ENCODE peak calls at places on chromosomes 3 and 15, in nine cellular contexts. One of them, this sample, is unnamed. For H3K27me3, the result is how much of the 10 kb centered on the place peaks cover.

GRCh38 chr3:188169826-188170455 is 16.0 kb downstream of the LPP start:
- DNase-seq in IMR-90: no peak
- DNase-seq in adrenal gland: no peak
- DNase-seq in body of pancreas: no peak
- DNase-seq in HepG2: no peak
- DNase-seq in sigmoid colon: peak
- DNase-seq in HCT116: no peak
- DNase-seq in K562: no peak
- DNase-seq in spleen: no peak
- DNase-seq in this sample: no peak

GRCh38 chr3:61808526-61808925 is 247.2 kb downstream of the PTPRG start:
- DNase-seq in K562: no peak
- DNase-seq in HCT116: no peak
- DNase-seq in HepG2: no peak
- DNase-seq in adrenal gland: peak
- DNase-seq in IMR-90: no peak
- DNase-seq in spleen: no peak
- DNase-seq in sigmoid colon: peak
- DNase-seq in body of pancreas: peak
- DNase-seq in this sample: no peak

GRCh38 chr15:88674661-88675060 is 35.8 kb downstream of the ISG20 start:
- DNase-seq in K562: no peak
- DNase-seq in body of pancreas: no peak
- DNase-seq in IMR-90: no peak
- DNase-seq in adrenal gland: no peak
- DNase-seq in sigmoid colon: no peak
- DNase-seq in HCT116: no peak
- DNase-seq in HepG2: no peak
- DNase-seq in spleen: no peak
- DNase-seq in this sample: no peak

GRCh38 chr3:22606938-22607337 is 596.2 kb upstream of the UBE2E2 start:
- DNase-seq in K562: no peak
- DNase-seq in IMR-90: no peak
- DNase-seq in sigmoid colon: no peak
- DNase-seq in spleen: no peak
- DNase-seq in adrenal gland: no peak
- DNase-seq in HepG2: no peak
- DNase-seq in body of pancreas: no peak
- DNase-seq in HCT116: no peak
- DNase-seq in this sample: no peak

GRCh38 chr3:140386357-140387100 is 291.3 kb upstream of the TRIM42 start:
- DNase-seq in IMR-90: no peak
- DNase-seq in adrenal gland: peak
- DNase-seq in body of pancreas: peak
- DNase-seq in HCT116: no peak
- DNase-seq in HepG2: peak
- DNase-seq in sigmoid colon: no peak
- DNase-seq in K562: no peak
- DNase-seq in spleen: no peak
- DNase-seq in this sample: no peak

GRCh38 chr3:72629191-72629611 is 219.0 kb downstream of the SHQ1 start:
- DNase-seq in sigmoid colon: no peak
- DNase-seq in spleen: no peak
- DNase-seq in HCT116: no peak
- DNase-seq in HepG2: no peak
- DNase-seq in adrenal gland: no peak
- DNase-seq in body of pancreas: no peak
- DNase-seq in K562: no peak
- DNase-seq in IMR-90: no peak
- DNase-seq in this sample: no peak

GRCh38 chr3:50340404-50341329 is at the start of gene RASSF1:
- DNase-seq in sigmoid colon: peak
- DNase-seq in spleen: peak
- DNase-seq in HCT116: no peak
- DNase-seq in body of pancreas: peak
- DNase-seq in adrenal gland: peak
- DNase-seq in K562: peak
- DNase-seq in IMR-90: no peak
- DNase-seq in HepG2: no peak
- DNase-seq in this sample: no peak

GRCh38 chr15:61037031-61037430 is 192.1 kb downstream of the RORA start:
- DNase-seq in body of pancreas: no peak
- DNase-seq in IMR-90: no peak
- DNase-seq in spleen: no peak
- DNase-seq in sigmoid colon: no peak
- DNase-seq in HCT116: no peak
- DNase-seq in K562: no peak
- DNase-seq in adrenal gland: no peak
- DNase-seq in HepG2: no peak
- DNase-seq in this sample: no peak

GRCh38 chr15:88954431-88955277 is 41.5 kb upstream of the MFGE8 start:
- DNase-seq in adrenal gland: peak
- DNase-seq in HepG2: no peak
- DNase-seq in K562: no peak
- DNase-seq in body of pancreas: no peak
- DNase-seq in HCT116: no peak
- DNase-seq in sigmoid colon: no peak
- DNase-seq in spleen: no peak
- DNase-seq in IMR-90: no peak
- DNase-seq in this sample: no peak

GRCh38 chr3:71103430-71103881 is 480.1 kb downstream of the FOXP1 start:
- DNase-seq in adrenal gland: peak
- DNase-seq in spleen: no peak
- DNase-seq in IMR-90: peak
- DNase-seq in K562: no peak
- DNase-seq in HCT116: no peak
- DNase-seq in sigmoid colon: peak
- DNase-seq in HepG2: peak
- DNase-seq in body of pancreas: peak
- DNase-seq in this sample: no peak

GRCh38 chr3:153145454-153145853 is 16.6 kb upstream of the RAP2B start:
- DNase-seq in HCT116: no peak
- DNase-seq in HepG2: no peak
- DNase-seq in body of pancreas: no peak
- DNase-seq in K562: no peak
- DNase-seq in spleen: no peak
- DNase-seq in adrenal gland: no peak
- DNase-seq in sigmoid colon: no peak
- DNase-seq in IMR-90: no peak
- DNase-seq in this sample: no peak

GRCh38 chr3:183487046-183487445 is 58.6 kb upstream of the MCF2L2 start:
- DNase-seq in IMR-90: no peak
- DNase-seq in spleen: no peak
- DNase-seq in HepG2: no peak
- DNase-seq in adrenal gland: no peak
- DNase-seq in HCT116: no peak
- DNase-seq in sigmoid colon: no peak
- DNase-seq in body of pancreas: no peak
- DNase-seq in K562: no peak
- DNase-seq in this sample: no peak

DNA sequence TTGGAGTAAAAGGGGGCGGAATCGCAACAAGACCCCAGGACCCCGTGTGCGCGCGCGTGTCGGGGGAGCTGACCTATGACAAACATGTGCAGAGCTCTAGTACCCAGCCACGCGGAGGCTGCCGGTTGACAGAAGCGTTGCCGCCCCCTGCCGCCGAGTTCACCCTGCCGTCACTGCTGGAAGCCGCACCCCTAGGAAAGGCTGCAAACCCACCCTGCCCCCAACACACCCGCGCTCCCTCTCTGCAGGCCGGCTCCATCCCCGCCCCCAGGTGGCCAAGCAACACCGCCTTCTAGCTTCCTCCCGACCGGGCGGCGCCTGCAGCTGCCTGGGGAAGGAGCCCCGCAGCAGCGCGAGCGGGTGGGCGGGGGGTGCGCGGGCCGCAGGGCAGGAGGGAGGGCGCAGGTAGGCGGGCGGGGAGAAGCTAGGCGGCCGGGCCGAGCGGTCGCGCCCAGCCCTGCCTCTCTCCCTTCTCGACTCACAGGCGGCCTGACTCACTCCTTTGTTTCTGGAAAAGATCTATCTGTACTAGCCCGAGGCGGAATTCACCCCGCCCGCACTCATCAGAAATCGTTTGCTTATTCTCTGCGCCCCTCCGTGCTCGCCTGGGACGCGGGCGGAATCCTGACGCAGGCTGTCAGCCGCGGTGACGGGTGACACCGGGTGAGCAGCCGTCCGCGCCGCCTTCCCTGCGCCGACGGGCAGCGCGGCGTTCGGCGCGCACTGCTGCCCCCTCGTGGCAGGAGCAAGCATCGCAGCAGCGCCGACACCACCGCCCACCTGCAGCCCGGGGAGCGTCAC is 160.8 kb downstream of the GAP43 start:
- DNase-seq in HCT116: peak
- DNase-seq in spleen: peak
- DNase-seq in adrenal gland: peak
- DNase-seq in sigmoid colon: peak
- DNase-seq in IMR-90: peak
- DNase-seq in body of pancreas: peak
- DNase-seq in HepG2: peak
- DNase-seq in K562: peak
- DNase-seq in this sample: peak
- TF ChIP-seq POLR2A in HCT116: no peak
- TF ChIP-seq POLR2A in spleen: no peak
- TF ChIP-seq POLR2A in adrenal gland: peak
- TF ChIP-seq POLR2A in sigmoid colon: no peak
- TF ChIP-seq POLR2A in IMR-90: peak
- TF ChIP-seq POLR2A in body of pancreas: peak
- TF ChIP-seq POLR2A in HepG2: peak
- TF ChIP-seq POLR2A in K562: no peak
- TF ChIP-seq POLR2A in this sample: no peak

DNA sequence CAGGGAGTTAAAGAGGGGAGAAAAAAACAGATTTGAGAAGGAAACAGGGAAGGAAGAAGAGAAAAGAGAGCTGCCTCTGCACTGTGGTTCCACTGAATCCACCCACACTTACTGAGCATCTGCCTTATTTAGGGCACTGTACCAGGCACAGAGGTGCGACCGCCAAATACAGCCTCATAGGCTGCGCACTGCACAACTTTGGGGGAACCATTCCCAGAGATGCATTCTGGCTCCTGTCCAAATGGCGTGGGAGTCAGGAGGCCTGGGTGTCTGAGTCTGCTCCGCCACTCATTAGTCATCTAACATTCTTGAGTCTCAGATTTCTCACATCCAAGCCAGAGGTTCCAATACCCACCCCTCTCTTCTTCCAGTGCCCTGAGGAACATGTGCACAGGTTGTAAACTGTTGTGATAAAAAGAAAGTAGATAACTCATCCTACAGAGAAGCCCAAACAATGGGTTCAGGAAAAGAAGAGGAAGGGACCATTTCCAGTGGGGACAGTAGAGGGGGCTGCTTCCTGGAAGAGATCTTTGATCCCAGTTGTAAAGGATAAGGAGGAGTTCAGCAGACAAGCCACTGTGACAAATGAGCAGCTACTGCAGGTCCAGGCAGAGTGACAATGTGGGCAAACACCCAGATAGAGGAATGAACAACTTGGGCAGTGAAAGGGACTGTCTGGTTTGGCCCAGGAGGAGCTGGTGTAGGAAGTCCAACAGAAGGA is 254.6 kb downstream of the UACA start:
- DNase-seq in adrenal gland: peak
- DNase-seq in IMR-90: peak
- DNase-seq in body of pancreas: no peak
- DNase-seq in HepG2: peak
- DNase-seq in HCT116: no peak
- DNase-seq in sigmoid colon: no peak
- DNase-seq in spleen: peak
- DNase-seq in K562: no peak
- DNase-seq in this sample: no peak
- TF ChIP-seq CTCF in adrenal gland: no peak
- TF ChIP-seq CTCF in IMR-90: peak
- TF ChIP-seq CTCF in body of pancreas: no peak
- TF ChIP-seq CTCF in HepG2: peak
- TF ChIP-seq CTCF in HCT116: peak
- TF ChIP-seq CTCF in sigmoid colon: no peak
- TF ChIP-seq CTCF in spleen: no peak
- TF ChIP-seq CTCF in K562: no peak
- TF ChIP-seq CTCF in this sample: no peak

GRCh38 chr15:48796930-48797329 is 13.9 kb downstream of the CEP152 start:
- DNase-seq in HepG2: no peak
- DNase-seq in sigmoid colon: no peak
- DNase-seq in HCT116: no peak
- DNase-seq in spleen: no peak
- DNase-seq in adrenal gland: no peak
- DNase-seq in K562: no peak
- DNase-seq in body of pancreas: no peak
- DNase-seq in IMR-90: peak
- DNase-seq in this sample: no peak
- H3K27me3 ChIP-seq in HepG2: under half
- H3K27me3 ChIP-seq in sigmoid colon: under half
- H3K27me3 ChIP-seq in HCT116: under half
- H3K27me3 ChIP-seq in spleen: under half
- H3K27me3 ChIP-seq in adrenal gland: under half
- H3K27me3 ChIP-seq in K562: under half
- H3K27me3 ChIP-seq in body of pancreas: under half
- H3K27me3 ChIP-seq in IMR-90: under half
- H3K27me3 ChIP-seq in this sample: under half

GRCh38 chr15:50686468-50687301 is at the start of gene TRPM7:
- DNase-seq in IMR-90: peak
- DNase-seq in sigmoid colon: peak
- DNase-seq in spleen: peak
- DNase-seq in adrenal gland: peak
- DNase-seq in body of pancreas: peak
- DNase-seq in K562: peak
- DNase-seq in HepG2: peak
- DNase-seq in HCT116: peak
- DNase-seq in this sample: peak
- TF ChIP-seq POLR2A in IMR-90: peak
- TF ChIP-seq POLR2A in sigmoid colon: peak
- TF ChIP-seq POLR2A in spleen: peak
- TF ChIP-seq POLR2A in adrenal gland: peak
- TF ChIP-seq POLR2A in body of pancreas: peak
- TF ChIP-seq POLR2A in K562: peak
- TF ChIP-seq POLR2A in HepG2: peak
- TF ChIP-seq POLR2A in HCT116: peak
- TF ChIP-seq POLR2A in this sample: peak

DNA sequence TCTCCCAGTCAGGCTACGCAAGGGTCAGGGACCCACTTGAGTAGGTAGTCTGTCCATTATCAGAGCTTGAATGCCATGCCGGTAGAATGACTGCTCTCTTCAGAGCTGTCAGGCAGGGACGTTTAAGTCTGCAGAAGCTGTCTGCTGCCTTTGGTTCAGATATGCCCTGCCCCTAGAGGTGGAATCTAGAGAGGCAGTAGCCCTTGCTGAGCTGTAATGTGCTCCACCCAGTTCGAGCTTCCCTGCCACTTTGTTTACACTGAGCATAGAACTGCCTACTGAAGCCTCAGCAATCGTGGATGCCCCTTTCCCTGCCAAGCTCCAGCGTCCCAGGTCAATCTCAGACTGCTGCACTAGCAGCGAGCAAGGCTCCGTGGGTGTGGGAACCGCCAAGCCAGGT is 57.5 kb upstream of the SETMAR start:
- DNase-seq in body of pancreas: no peak
- DNase-seq in sigmoid colon: no peak
- DNase-seq in HCT116: no peak
- DNase-seq in adrenal gland: no peak
- DNase-seq in HepG2: peak
- DNase-seq in spleen: no peak
- DNase-seq in IMR-90: no peak
- DNase-seq in K562: no peak
- DNase-seq in this sample: no peak
- TF ChIP-seq CTCF in body of pancreas: no peak
- TF ChIP-seq CTCF in sigmoid colon: no peak
- TF ChIP-seq CTCF in HCT116: no peak
- TF ChIP-seq CTCF in adrenal gland: no peak
- TF ChIP-seq CTCF in HepG2: no peak
- TF ChIP-seq CTCF in spleen: no peak
- TF ChIP-seq CTCF in IMR-90: no peak
- TF ChIP-seq CTCF in K562: peak
- TF ChIP-seq CTCF in this sample: no peak